ENCODE peak calls at places on chromosome 14, in eight cellular contexts. Z, J, N, L, P, C, T and B are unnamed samples.

GRCh38 chr14:23237772-23238594 is at the start of gene RNF212B:
- DNase-seq in Z (peak; percentile 77), J (peak; percentile 58), N (peak; percentile 79), L (peak; percentile 88), P (no peak), C (peak; percentile 75), T (peak; percentile 96), B (peak; percentile 91)

GRCh38 chr14:87049886-87050820 is 942.8 kb downstream of the GALC start:
- DNase-seq in Z (peak; percentile 74), J (no peak), N (peak; percentile 24), L (peak; percentile 32), P (no peak), C (no peak), T (peak; percentile 22), B (no peak)

GRCh38 chr14:64700894-64701293 is 3.3 kb upstream of the PLEKHG3 start:
- DNase-seq in Z (no peak), J (no peak), N (peak; percentile 69), L (no peak), P (no peak), C (no peak), T (no peak), B (no peak)

GRCh38 chr14:36655963-36656768 is 5.5 kb upstream of the PAX9 start:
- DNase-seq in Z (peak; percentile 26), J (no peak), N (peak; percentile 47), L (peak; percentile 42), P (no peak), C (no peak), T (peak; percentile 84), B (peak; percentile 80)

GRCh38 chr14:100714205-100714781 is 12.4 kb upstream of the DLK1 start:
- DNase-seq in Z (no peak), J (no peak), N (peak; percentile 38), L (peak; percentile 39), P (no peak), C (no peak), T (no peak), B (no peak)

GRCh38 chr14:32201196-32201815 is 539 bp upstream of the RNU6-7 start:
- DNase-seq in Z (peak; percentile 80), J (peak; percentile 49), N (peak; percentile 92), L (peak; percentile 64), P (peak; percentile 46), C (peak; percentile 80), T (peak; percentile 93), B (peak; percentile 98)

GRCh38 chr14:49427117-49427516 is 159.1 kb downstream of the RPS29 start:
- DNase-seq in Z (no peak), J (no peak), N (peak; percentile 22), L (no peak), P (no peak), C (no peak), T (no peak), B (no peak)

GRCh38 chr14:33836203-33836894 is 114.5 kb downstream of the EGLN3 start:
- DNase-seq in Z (no peak), J (peak; percentile 44), N (no peak), L (no peak), P (no peak), C (no peak), T (no peak), B (no peak)

GRCh38 chr14:51609987-51610283 is 41.8 kb upstream of the FRMD6 start:
- DNase-seq in Z (no peak), J (no peak), N (no peak), L (peak; percentile 53), P (no peak), C (no peak), T (no peak), B (no peak)

GRCh38 chr14:85248881-85249635 is 280.9 kb upstream of the FLRT2 start:
- DNase-seq in Z (no peak), J (no peak), N (no peak), L (peak; percentile 67), P (no peak), C (no peak), T (no peak), B (no peak)

GRCh38 chr14:96002511-96002884 is 36.7 kb upstream of the C14orf132 start:
- DNase-seq in Z (no peak), J (no peak), N (no peak), L (no peak), P (no peak), C (no peak), T (no peak), B (no peak)

GRCh38 chr14:99320621-99321235 is 48.7 kb upstream of the BCL11B start:
- DNase-seq in Z (no peak), J (no peak), N (no peak), L (no peak), P (no peak), C (no peak), T (no peak), B (no peak)

GRCh38 chr14:68011629-68012028 is 192.1 kb downstream of the RAD51B start:
- DNase-seq in Z (no peak), J (no peak), N (no peak), L (peak; percentile 53), P (no peak), C (no peak), T (no peak), B (peak; percentile 75)

GRCh38 chr14:75849496-75849895 is 132.3 kb downstream of the TGFB3 start:
- DNase-seq in Z (no peak), J (no peak), N (no peak), L (no peak), P (no peak), C (no peak), T (no peak), B (no peak)

GRCh38 chr14:74501135-74501614 is 7.6 kb downstream of the ISCA2 start:
- DNase-seq in Z (peak; percentile 18), J (peak; percentile 24), N (peak; percentile 39), L (peak; percentile 87), P (no peak), C (peak; percentile 75), T (peak; percentile 65), B (peak; percentile 81)

GRCh38 chr14:57575482-57575881 is 81.8 kb upstream of the CCDC198 start:
- DNase-seq in Z (peak; percentile 87), J (no peak), N (no peak), L (no peak), P (no peak), C (no peak), T (no peak), B (no peak)

GRCh38 chr14:67982711-67983608 is 163.4 kb downstream of the RAD51B start:
- DNase-seq in Z (no peak), J (no peak), N (no peak), L (no peak), P (no peak), C (no peak), T (no peak), B (no peak)

GRCh38 chr14:101405171-101405883 is 156.0 kb upstream of the DIO3 start:
- DNase-seq in Z (no peak), J (no peak), N (no peak), L (peak; percentile 33), P (no peak), C (no peak), T (no peak), B (no peak)

GRCh38 chr14:103519837-103520212 is 2.8 kb downstream of the CKB start:
- DNase-seq in Z (no peak), J (no peak), N (no peak), L (peak; percentile 53), P (no peak), C (no peak), T (no peak), B (peak; percentile 56)